ENCODE peak calls at places on chromosome 16, in nine cellular contexts. One of them, this sample, is unnamed.

GRCh38 chr16:19808061-19808621 is 76.5 kb downstream of the GPRC5B start:
- DNase-seq in neural progenitor cell: peak
- DNase-seq in AG04450: no peak
- DNase-seq in RWPE1: no peak
- DNase-seq in A549: peak
- DNase-seq in fibroblast of lung: peak
- DNase-seq in neuronal stem cell: no peak
- DNase-seq in CD8-positive, alpha-beta T cell: no peak
- DNase-seq in heart left ventricle: no peak
- DNase-seq in this sample: peak

GRCh38 chr16:4172070-4172469 is 55.8 kb upstream of the ADCY9 start:
- DNase-seq in RWPE1: no peak
- DNase-seq in heart left ventricle: no peak
- DNase-seq in A549: no peak
- DNase-seq in neuronal stem cell: no peak
- DNase-seq in CD8-positive, alpha-beta T cell: no peak
- DNase-seq in fibroblast of lung: peak
- DNase-seq in neural progenitor cell: no peak
- DNase-seq in AG04450: peak
- DNase-seq in this sample: no peak

GRCh38 chr16:72989203-72989991 is 58.5 kb downstream of the ZFHX3 start:
- DNase-seq in neuronal stem cell: no peak
- DNase-seq in heart left ventricle: no peak
- DNase-seq in CD8-positive, alpha-beta T cell: no peak
- DNase-seq in A549: no peak
- DNase-seq in RWPE1: peak
- DNase-seq in fibroblast of lung: peak
- DNase-seq in neural progenitor cell: no peak
- DNase-seq in AG04450: peak
- DNase-seq in this sample: peak

GRCh38 chr16:70695351-70696070 is 9.7 kb upstream of the MTSS2 start:
- DNase-seq in CD8-positive, alpha-beta T cell: peak
- DNase-seq in RWPE1: no peak
- DNase-seq in A549: peak
- DNase-seq in neural progenitor cell: peak
- DNase-seq in fibroblast of lung: peak
- DNase-seq in heart left ventricle: peak
- DNase-seq in neuronal stem cell: no peak
- DNase-seq in AG04450: no peak
- DNase-seq in this sample: peak

GRCh38 chr16:50371936-50372595 is 3.3 kb upstream of the BRD7 start:
- DNase-seq in AG04450: no peak
- DNase-seq in heart left ventricle: no peak
- DNase-seq in neural progenitor cell: peak
- DNase-seq in RWPE1: no peak
- DNase-seq in A549: no peak
- DNase-seq in neuronal stem cell: no peak
- DNase-seq in CD8-positive, alpha-beta T cell: no peak
- DNase-seq in fibroblast of lung: no peak
- DNase-seq in this sample: peak

GRCh38 chr16:76108460-76108859 is 168.7 kb upstream of the CNTNAP4 start:
- DNase-seq in AG04450: no peak
- DNase-seq in heart left ventricle: no peak
- DNase-seq in fibroblast of lung: no peak
- DNase-seq in neural progenitor cell: no peak
- DNase-seq in CD8-positive, alpha-beta T cell: no peak
- DNase-seq in RWPE1: no peak
- DNase-seq in A549: no peak
- DNase-seq in neuronal stem cell: no peak
- DNase-seq in this sample: no peak

GRCh38 chr16:78695371-78695770 is 595.9 kb downstream of the WWOX start:
- DNase-seq in A549: no peak
- DNase-seq in fibroblast of lung: no peak
- DNase-seq in neuronal stem cell: no peak
- DNase-seq in CD8-positive, alpha-beta T cell: no peak
- DNase-seq in AG04450: no peak
- DNase-seq in heart left ventricle: no peak
- DNase-seq in neural progenitor cell: no peak
- DNase-seq in RWPE1: no peak
- DNase-seq in this sample: no peak

GRCh38 chr16:23398987-23399805 is 53.8 kb downstream of the COG7 start:
- DNase-seq in A549: no peak
- DNase-seq in AG04450: no peak
- DNase-seq in RWPE1: no peak
- DNase-seq in fibroblast of lung: peak
- DNase-seq in heart left ventricle: peak
- DNase-seq in neural progenitor cell: peak
- DNase-seq in CD8-positive, alpha-beta T cell: no peak
- DNase-seq in neuronal stem cell: peak
- DNase-seq in this sample: no peak

GRCh38 chr16:31138621-31139578 is 3.4 kb upstream of the PRSS8 start:
- DNase-seq in heart left ventricle: peak
- DNase-seq in neural progenitor cell: peak
- DNase-seq in AG04450: no peak
- DNase-seq in CD8-positive, alpha-beta T cell: no peak
- DNase-seq in RWPE1: peak
- DNase-seq in neuronal stem cell: no peak
- DNase-seq in A549: peak
- DNase-seq in fibroblast of lung: peak
- DNase-seq in this sample: no peak

GRCh38 chr16:88703486-88704309 is 2.5 kb downstream of the RNF166 start:
- DNase-seq in AG04450: no peak
- DNase-seq in neuronal stem cell: no peak
- DNase-seq in RWPE1: no peak
- DNase-seq in A549: no peak
- DNase-seq in heart left ventricle: peak
- DNase-seq in neural progenitor cell: no peak
- DNase-seq in CD8-positive, alpha-beta T cell: peak
- DNase-seq in fibroblast of lung: peak
- DNase-seq in this sample: no peak

GRCh38 chr16:31008154-31008950 is 2.1 kb downstream of the STX1B start:
- DNase-seq in heart left ventricle: no peak
- DNase-seq in CD8-positive, alpha-beta T cell: no peak
- DNase-seq in AG04450: peak
- DNase-seq in A549: no peak
- DNase-seq in neural progenitor cell: no peak
- DNase-seq in neuronal stem cell: no peak
- DNase-seq in RWPE1: no peak
- DNase-seq in fibroblast of lung: peak
- DNase-seq in this sample: no peak

GRCh38 chr16:56625943-56626654 is 518 bp downstream of the MT1E start:
- DNase-seq in AG04450: no peak
- DNase-seq in RWPE1: no peak
- DNase-seq in neural progenitor cell: no peak
- DNase-seq in fibroblast of lung: peak
- DNase-seq in neuronal stem cell: no peak
- DNase-seq in CD8-positive, alpha-beta T cell: no peak
- DNase-seq in A549: no peak
- DNase-seq in heart left ventricle: peak
- DNase-seq in this sample: peak
- H3K27ac ChIP-seq in AG04450: peak
- H3K27ac ChIP-seq in RWPE1: peak
- H3K27ac ChIP-seq in neural progenitor cell: no peak
- H3K27ac ChIP-seq in fibroblast of lung: peak
- H3K27ac ChIP-seq in neuronal stem cell: no peak
- H3K27ac ChIP-seq in CD8-positive, alpha-beta T cell: peak
- H3K27ac ChIP-seq in A549: peak
- H3K27ac ChIP-seq in heart left ventricle: peak
- H3K27ac ChIP-seq in this sample: peak

DNA sequence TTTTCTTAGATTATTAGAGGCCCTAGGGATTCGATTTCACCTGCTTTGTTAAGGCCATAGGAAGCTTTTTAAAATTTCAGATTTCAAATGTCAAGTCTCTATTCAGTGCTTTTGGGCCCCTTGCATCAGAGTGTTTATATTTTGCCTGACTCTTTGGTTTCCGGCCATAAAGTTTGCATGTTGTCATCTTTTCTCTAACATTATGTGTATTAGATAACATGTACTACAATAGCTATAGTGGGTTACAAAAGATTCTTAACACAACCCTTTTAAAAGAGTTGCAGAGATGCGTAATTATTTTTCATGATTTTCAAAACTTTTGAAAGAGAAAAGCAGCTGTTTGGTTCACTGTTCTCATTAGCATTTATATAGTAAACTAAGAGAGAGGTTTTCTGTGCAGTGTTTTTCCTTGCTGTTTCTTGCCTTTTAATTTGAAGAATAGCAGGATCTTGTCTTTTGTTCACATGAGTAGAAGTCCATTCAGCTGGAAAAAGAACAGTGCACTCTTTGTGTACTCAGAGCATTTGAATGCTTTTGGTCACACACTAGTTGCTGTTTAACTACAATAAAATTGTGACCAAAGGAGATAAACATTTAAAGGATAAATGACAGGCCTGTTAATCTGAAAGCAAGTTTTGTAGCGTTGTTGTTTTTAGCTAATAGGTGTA is 52.5 kb downstream of the FTO start:
- DNase-seq in RWPE1: no peak
- DNase-seq in heart left ventricle: no peak
- DNase-seq in fibroblast of lung: peak
- DNase-seq in A549: no peak
- DNase-seq in AG04450: no peak
- DNase-seq in neural progenitor cell: peak
- DNase-seq in CD8-positive, alpha-beta T cell: no peak
- DNase-seq in neuronal stem cell: peak
- DNase-seq in this sample: no peak
- H3K27ac ChIP-seq in RWPE1: no peak
- H3K27ac ChIP-seq in heart left ventricle: no peak
- H3K27ac ChIP-seq in fibroblast of lung: no peak
- H3K27ac ChIP-seq in A549: peak
- H3K27ac ChIP-seq in AG04450: no peak
- H3K27ac ChIP-seq in neural progenitor cell: peak
- H3K27ac ChIP-seq in CD8-positive, alpha-beta T cell: no peak
- H3K27ac ChIP-seq in neuronal stem cell: no peak
- H3K27ac ChIP-seq in this sample: no peak

GRCh38 chr16:84979516-84979915 is 31.8 kb downstream of the ZDHHC7 start:
- DNase-seq in A549: no peak
- DNase-seq in fibroblast of lung: no peak
- DNase-seq in neural progenitor cell: no peak
- DNase-seq in neuronal stem cell: no peak
- DNase-seq in CD8-positive, alpha-beta T cell: no peak
- DNase-seq in RWPE1: peak
- DNase-seq in AG04450: no peak
- DNase-seq in heart left ventricle: no peak
- DNase-seq in this sample: no peak

GRCh38 chr16:84973776-84974523 is 37.4 kb downstream of the ZDHHC7 start:
- DNase-seq in AG04450: no peak
- DNase-seq in neural progenitor cell: no peak
- DNase-seq in heart left ventricle: no peak
- DNase-seq in neuronal stem cell: no peak
- DNase-seq in CD8-positive, alpha-beta T cell: no peak
- DNase-seq in RWPE1: no peak
- DNase-seq in A549: no peak
- DNase-seq in fibroblast of lung: no peak
- DNase-seq in this sample: no peak

GRCh38 chr16:84975522-84975921 is 35.8 kb downstream of the ZDHHC7 start:
- DNase-seq in fibroblast of lung: no peak
- DNase-seq in RWPE1: no peak
- DNase-seq in neuronal stem cell: no peak
- DNase-seq in A549: no peak
- DNase-seq in heart left ventricle: no peak
- DNase-seq in neural progenitor cell: no peak
- DNase-seq in AG04450: no peak
- DNase-seq in CD8-positive, alpha-beta T cell: no peak
- DNase-seq in this sample: no peak

GRCh38 chr16:84975066-84975465 is 36.3 kb downstream of the ZDHHC7 start:
- DNase-seq in A549: no peak
- DNase-seq in neural progenitor cell: no peak
- DNase-seq in CD8-positive, alpha-beta T cell: no peak
- DNase-seq in heart left ventricle: no peak
- DNase-seq in fibroblast of lung: no peak
- DNase-seq in AG04450: no peak
- DNase-seq in RWPE1: no peak
- DNase-seq in neuronal stem cell: no peak
- DNase-seq in this sample: no peak

GRCh38 chr16:84976644-84977400 is 34.5 kb downstream of the ZDHHC7 start:
- DNase-seq in fibroblast of lung: no peak
- DNase-seq in RWPE1: no peak
- DNase-seq in AG04450: no peak
- DNase-seq in CD8-positive, alpha-beta T cell: no peak
- DNase-seq in neural progenitor cell: no peak
- DNase-seq in neuronal stem cell: no peak
- DNase-seq in heart left ventricle: peak
- DNase-seq in A549: no peak
- DNase-seq in this sample: no peak
- H3K27ac ChIP-seq in fibroblast of lung: no peak
- H3K27ac ChIP-seq in RWPE1: peak
- H3K27ac ChIP-seq in AG04450: peak
- H3K27ac ChIP-seq in CD8-positive, alpha-beta T cell: no peak
- H3K27ac ChIP-seq in neural progenitor cell: no peak
- H3K27ac ChIP-seq in neuronal stem cell: no peak
- H3K27ac ChIP-seq in heart left ventricle: no peak
- H3K27ac ChIP-seq in A549: no peak
- H3K27ac ChIP-seq in this sample: no peak

GRCh38 chr16:68642047-68642435 is 3.1 kb upstream of the CDH3 start:
- DNase-seq in AG04450: no peak
- DNase-seq in neuronal stem cell: no peak
- DNase-seq in A549: no peak
- DNase-seq in fibroblast of lung: no peak
- DNase-seq in neural progenitor cell: no peak
- DNase-seq in heart left ventricle: no peak
- DNase-seq in CD8-positive, alpha-beta T cell: no peak
- DNase-seq in RWPE1: no peak
- DNase-seq in this sample: no peak

GRCh38 chr16:68643227-68643626 is 1.9 kb upstream of the CDH3 start:
- DNase-seq in fibroblast of lung: no peak
- DNase-seq in AG04450: no peak
- DNase-seq in neural progenitor cell: no peak
- DNase-seq in heart left ventricle: no peak
- DNase-seq in neuronal stem cell: no peak
- DNase-seq in CD8-positive, alpha-beta T cell: no peak
- DNase-seq in RWPE1: no peak
- DNase-seq in A549: no peak
- DNase-seq in this sample: no peak

GRCh38 chr16:68643847-68644246 is 1.3 kb upstream of the CDH3 start:
- DNase-seq in RWPE1: no peak
- DNase-seq in AG04450: no peak
- DNase-seq in neuronal stem cell: no peak
- DNase-seq in neural progenitor cell: no peak
- DNase-seq in heart left ventricle: no peak
- DNase-seq in A549: no peak
- DNase-seq in fibroblast of lung: no peak
- DNase-seq in CD8-positive, alpha-beta T cell: no peak
- DNase-seq in this sample: no peak

GRCh38 chr16:68642436-68643064 is 2.6 kb upstream of the CDH3 start:
- DNase-seq in neuronal stem cell: no peak
- DNase-seq in fibroblast of lung: peak
- DNase-seq in CD8-positive, alpha-beta T cell: no peak
- DNase-seq in heart left ventricle: no peak
- DNase-seq in AG04450: no peak
- DNase-seq in A549: no peak
- DNase-seq in RWPE1: no peak
- DNase-seq in neural progenitor cell: peak
- DNase-seq in this sample: peak

DNA sequence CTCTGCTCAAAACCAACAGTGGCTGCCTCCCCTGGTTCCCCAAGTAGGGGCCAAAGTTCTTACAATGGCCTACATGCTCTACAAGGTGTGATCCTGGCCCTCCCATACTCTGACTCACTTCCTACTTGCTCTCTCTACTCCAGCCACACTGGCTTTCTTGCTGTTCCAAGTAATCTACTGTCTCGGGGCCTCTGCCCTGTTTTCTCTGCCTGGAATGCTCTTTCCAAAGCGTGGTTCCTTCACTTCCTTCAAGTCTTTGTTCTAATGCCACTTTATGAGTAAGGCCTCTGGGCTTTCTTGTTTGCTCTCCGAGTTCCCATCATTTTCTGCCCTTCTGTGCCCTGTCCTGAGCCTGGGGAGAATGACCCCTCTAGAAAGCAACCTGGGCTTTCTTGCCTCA is 4.1 kb upstream of the CDH3 start:
- DNase-seq in A549: peak
- DNase-seq in neuronal stem cell: no peak
- DNase-seq in CD8-positive, alpha-beta T cell: no peak
- DNase-seq in RWPE1: peak
- DNase-seq in AG04450: no peak
- DNase-seq in heart left ventricle: no peak
- DNase-seq in fibroblast of lung: peak
- DNase-seq in neural progenitor cell: no peak
- DNase-seq in this sample: no peak
- H3K27ac ChIP-seq in A549: peak
- H3K27ac ChIP-seq in neuronal stem cell: no peak
- H3K27ac ChIP-seq in CD8-positive, alpha-beta T cell: no peak
- H3K27ac ChIP-seq in RWPE1: peak
- H3K27ac ChIP-seq in AG04450: no peak
- H3K27ac ChIP-seq in heart left ventricle: no peak
- H3K27ac ChIP-seq in fibroblast of lung: no peak
- H3K27ac ChIP-seq in neural progenitor cell: no peak
- H3K27ac ChIP-seq in this sample: no peak